ENCODE peak calls at places on chromosome 18, in seven cellular contexts. One of them, this sample, is unnamed.

GRCh38 chr18:36547544-36547943 is 250.0 kb downstream of the FHOD3 start:
- DNase-seq in GM12865: no peak
- DNase-seq in cardiac muscle cell: no peak
- DNase-seq in HFF-Myc: no peak
- DNase-seq in activated CD4-positive, alpha-beta T cell treated with anti-CD3 and anti-CD28 coated beads for 4 hours: no peak
- DNase-seq in spleen: no peak
- DNase-seq in NCI-H345: no peak
- DNase-seq in this sample: no peak

GRCh38 chr18:9290171-9290570 is 44.4 kb upstream of the TWSG1 start:
- DNase-seq in cardiac muscle cell: peak; percentile 3
- DNase-seq in spleen: no peak
- DNase-seq in GM12865: no peak
- DNase-seq in activated CD4-positive, alpha-beta T cell treated with anti-CD3 and anti-CD28 coated beads for 4 hours: no peak
- DNase-seq in HFF-Myc: peak; percentile 48
- DNase-seq in NCI-H345: no peak
- DNase-seq in this sample: no peak

GRCh38 chr18:42730272-42730671 is 385.2 kb downstream of the RIT2 start:
- DNase-seq in activated CD4-positive, alpha-beta T cell treated with anti-CD3 and anti-CD28 coated beads for 4 hours: no peak
- DNase-seq in GM12865: no peak
- DNase-seq in spleen: no peak
- DNase-seq in cardiac muscle cell: no peak
- DNase-seq in HFF-Myc: no peak
- DNase-seq in NCI-H345: no peak
- DNase-seq in this sample: peak; percentile 36

GRCh38 chr18:79588636-79589481 is 90.7 kb upstream of the CTDP1 start:
- DNase-seq in activated CD4-positive, alpha-beta T cell treated with anti-CD3 and anti-CD28 coated beads for 4 hours: no peak
- DNase-seq in spleen: peak; percentile 75
- DNase-seq in HFF-Myc: no peak
- DNase-seq in GM12865: no peak
- DNase-seq in cardiac muscle cell: peak; percentile 99
- DNase-seq in NCI-H345: no peak
- DNase-seq in this sample: no peak

GRCh38 chr18:68098655-68099054 is 582.1 kb upstream of the DSEL start:
- DNase-seq in activated CD4-positive, alpha-beta T cell treated with anti-CD3 and anti-CD28 coated beads for 4 hours: no peak
- DNase-seq in GM12865: no peak
- DNase-seq in HFF-Myc: no peak
- DNase-seq in NCI-H345: no peak
- DNase-seq in cardiac muscle cell: no peak
- DNase-seq in spleen: no peak
- DNase-seq in this sample: no peak

GRCh38 chr18:43574974-43575373 is 297.7 kb upstream of the SYT4 start:
- DNase-seq in spleen: no peak
- DNase-seq in activated CD4-positive, alpha-beta T cell treated with anti-CD3 and anti-CD28 coated beads for 4 hours: no peak
- DNase-seq in GM12865: no peak
- DNase-seq in cardiac muscle cell: no peak
- DNase-seq in HFF-Myc: no peak
- DNase-seq in NCI-H345: no peak
- DNase-seq in this sample: no peak

GRCh38 chr18:79543861-79544385 is 135.7 kb upstream of the CTDP1 start:
- DNase-seq in activated CD4-positive, alpha-beta T cell treated with anti-CD3 and anti-CD28 coated beads for 4 hours: no peak
- DNase-seq in NCI-H345: no peak
- DNase-seq in GM12865: no peak
- DNase-seq in HFF-Myc: no peak
- DNase-seq in spleen: peak; percentile 62
- DNase-seq in cardiac muscle cell: no peak
- DNase-seq in this sample: no peak

GRCh38 chr18:49812321-49813070 is 837 bp downstream of the ACAA2 start:
- DNase-seq in GM12865: no peak
- DNase-seq in spleen: no peak
- DNase-seq in HFF-Myc: no peak
- DNase-seq in cardiac muscle cell: no peak
- DNase-seq in activated CD4-positive, alpha-beta T cell treated with anti-CD3 and anti-CD28 coated beads for 4 hours: no peak
- DNase-seq in NCI-H345: no peak
- DNase-seq in this sample: no peak

GRCh38 chr18:39241534-39241933 is 1675.9 kb upstream of the CELF4 start:
- DNase-seq in HFF-Myc: no peak
- DNase-seq in GM12865: no peak
- DNase-seq in cardiac muscle cell: no peak
- DNase-seq in spleen: no peak
- DNase-seq in activated CD4-positive, alpha-beta T cell treated with anti-CD3 and anti-CD28 coated beads for 4 hours: no peak
- DNase-seq in NCI-H345: no peak
- DNase-seq in this sample: no peak

GRCh38 chr18:61948196-61948800 is 55.5 kb upstream of the RNF152 start:
- DNase-seq in activated CD4-positive, alpha-beta T cell treated with anti-CD3 and anti-CD28 coated beads for 4 hours: no peak
- DNase-seq in GM12865: no peak
- DNase-seq in cardiac muscle cell: peak; percentile 21
- DNase-seq in NCI-H345: no peak
- DNase-seq in HFF-Myc: no peak
- DNase-seq in spleen: no peak
- DNase-seq in this sample: no peak

GRCh38 chr18:53566622-53567021 is 657.8 kb downstream of the MBD2 start:
- DNase-seq in spleen: no peak
- DNase-seq in NCI-H345: no peak
- DNase-seq in GM12865: no peak
- DNase-seq in activated CD4-positive, alpha-beta T cell treated with anti-CD3 and anti-CD28 coated beads for 4 hours: no peak
- DNase-seq in cardiac muscle cell: no peak
- DNase-seq in HFF-Myc: no peak
- DNase-seq in this sample: no peak

GRCh38 chr18:57559311-57559710 is 27.2 kb downstream of the FECH start:
- DNase-seq in HFF-Myc: no peak
- DNase-seq in NCI-H345: no peak
- DNase-seq in activated CD4-positive, alpha-beta T cell treated with anti-CD3 and anti-CD28 coated beads for 4 hours: no peak
- DNase-seq in spleen: no peak
- DNase-seq in cardiac muscle cell: peak; percentile 6
- DNase-seq in GM12865: no peak
- DNase-seq in this sample: no peak

GRCh38 chr18:67151366-67151765 is 365.2 kb downstream of the DSEL start:
- DNase-seq in NCI-H345: no peak
- DNase-seq in spleen: no peak
- DNase-seq in cardiac muscle cell: no peak
- DNase-seq in HFF-Myc: no peak
- DNase-seq in GM12865: no peak
- DNase-seq in activated CD4-positive, alpha-beta T cell treated with anti-CD3 and anti-CD28 coated beads for 4 hours: no peak
- DNase-seq in this sample: no peak

GRCh38 chr18:40293311-40293710 is 1661.7 kb upstream of the PIK3C3 start:
- DNase-seq in HFF-Myc: no peak
- DNase-seq in GM12865: no peak
- DNase-seq in activated CD4-positive, alpha-beta T cell treated with anti-CD3 and anti-CD28 coated beads for 4 hours: no peak
- DNase-seq in NCI-H345: no peak
- DNase-seq in spleen: no peak
- DNase-seq in cardiac muscle cell: peak; percentile 9
- DNase-seq in this sample: peak; percentile 35

GRCh38 chr18:2147424-2147823 is 423.9 kb downstream of the METTL4 start:
- DNase-seq in spleen: no peak
- DNase-seq in GM12865: no peak
- DNase-seq in cardiac muscle cell: peak; percentile 41
- DNase-seq in activated CD4-positive, alpha-beta T cell treated with anti-CD3 and anti-CD28 coated beads for 4 hours: no peak
- DNase-seq in NCI-H345: no peak
- DNase-seq in HFF-Myc: peak; percentile 16
- DNase-seq in this sample: no peak

GRCh38 chr18:5463390-5463789 is 80.4 kb downstream of the EPB41L3 start:
- DNase-seq in NCI-H345: no peak
- DNase-seq in cardiac muscle cell: peak; percentile 96
- DNase-seq in activated CD4-positive, alpha-beta T cell treated with anti-CD3 and anti-CD28 coated beads for 4 hours: no peak
- DNase-seq in spleen: no peak
- DNase-seq in GM12865: no peak
- DNase-seq in HFF-Myc: no peak
- DNase-seq in this sample: peak; percentile 8

GRCh38 chr18:23932385-23933067 is 82.0 kb upstream of the TTC39C start:
- DNase-seq in cardiac muscle cell: no peak
- DNase-seq in NCI-H345: no peak
- DNase-seq in GM12865: no peak
- DNase-seq in HFF-Myc: no peak
- DNase-seq in activated CD4-positive, alpha-beta T cell treated with anti-CD3 and anti-CD28 coated beads for 4 hours: no peak
- DNase-seq in spleen: no peak
- DNase-seq in this sample: no peak

GRCh38 chr18:56678836-56679565 is 27.8 kb downstream of the WDR7 start:
- DNase-seq in NCI-H345: no peak
- DNase-seq in HFF-Myc: no peak
- DNase-seq in spleen: no peak
- DNase-seq in cardiac muscle cell: no peak
- DNase-seq in activated CD4-positive, alpha-beta T cell treated with anti-CD3 and anti-CD28 coated beads for 4 hours: no peak
- DNase-seq in GM12865: no peak
- DNase-seq in this sample: no peak

GRCh38 chr18:69400253-69400975 is at the start of gene DOK6:
- DNase-seq in activated CD4-positive, alpha-beta T cell treated with anti-CD3 and anti-CD28 coated beads for 4 hours: no peak
- DNase-seq in cardiac muscle cell: peak; percentile 92
- DNase-seq in GM12865: no peak
- DNase-seq in NCI-H345: peak; percentile 82
- DNase-seq in spleen: peak; percentile 65
- DNase-seq in HFF-Myc: peak; percentile 6
- DNase-seq in this sample: no peak

GRCh38 chr18:49127606-49128190 is 176.9 kb upstream of the SMAD7 start:
- DNase-seq in NCI-H345: no peak
- DNase-seq in cardiac muscle cell: peak; percentile 4
- DNase-seq in activated CD4-positive, alpha-beta T cell treated with anti-CD3 and anti-CD28 coated beads for 4 hours: no peak
- DNase-seq in HFF-Myc: peak; percentile 1
- DNase-seq in GM12865: no peak
- DNase-seq in spleen: no peak
- DNase-seq in this sample: no peak

GRCh38 chr18:5294618-5295230 is 802 bp downstream of the ZBTB14 start:
- DNase-seq in spleen: peak; percentile 95
- DNase-seq in HFF-Myc: no peak
- DNase-seq in NCI-H345: peak; percentile 68
- DNase-seq in activated CD4-positive, alpha-beta T cell treated with anti-CD3 and anti-CD28 coated beads for 4 hours: peak; percentile 50
- DNase-seq in cardiac muscle cell: peak; percentile 64
- DNase-seq in GM12865: peak; percentile 75
- DNase-seq in this sample: peak; percentile 84

GRCh38 chr18:6566338-6566911 is 151.7 kb upstream of the L3MBTL4 start:
- DNase-seq in spleen: no peak
- DNase-seq in GM12865: no peak
- DNase-seq in NCI-H345: peak; percentile 20
- DNase-seq in activated CD4-positive, alpha-beta T cell treated with anti-CD3 and anti-CD28 coated beads for 4 hours: no peak
- DNase-seq in cardiac muscle cell: no peak
- DNase-seq in HFF-Myc: no peak
- DNase-seq in this sample: no peak

GRCh38 chr18:46946656-46947282 is 29.4 kb downstream of the KATNAL2 start:
- DNase-seq in HFF-Myc: peak; percentile 53
- DNase-seq in NCI-H345: peak; percentile 86
- DNase-seq in GM12865: peak; percentile 79
- DNase-seq in cardiac muscle cell: peak; percentile 87
- DNase-seq in spleen: peak; percentile 87
- DNase-seq in activated CD4-positive, alpha-beta T cell treated with anti-CD3 and anti-CD28 coated beads for 4 hours: peak; percentile 32
- DNase-seq in this sample: peak; percentile 76

GRCh38 chr18:9337875-9338274 is 3.3 kb downstream of the TWSG1 start:
- DNase-seq in spleen: no peak
- DNase-seq in activated CD4-positive, alpha-beta T cell treated with anti-CD3 and anti-CD28 coated beads for 4 hours: no peak
- DNase-seq in NCI-H345: no peak
- DNase-seq in GM12865: peak; percentile 39
- DNase-seq in HFF-Myc: no peak
- DNase-seq in cardiac muscle cell: no peak
- DNase-seq in this sample: peak; percentile 93

GRCh38 chr18:33231474-33232317 is 208.8 kb downstream of the CCDC178 start:
- DNase-seq in NCI-H345: peak; percentile 77
- DNase-seq in GM12865: peak; percentile 81
- DNase-seq in HFF-Myc: peak; percentile 39
- DNase-seq in cardiac muscle cell: peak; percentile 75
- DNase-seq in spleen: no peak
- DNase-seq in activated CD4-positive, alpha-beta T cell treated with anti-CD3 and anti-CD28 coated beads for 4 hours: peak; percentile 24
- DNase-seq in this sample: peak; percentile 90

GRCh38 chr18:23824704-23825103 is 135.5 kb downstream of the LAMA3 start:
- DNase-seq in spleen: no peak
- DNase-seq in cardiac muscle cell: peak; percentile 32
- DNase-seq in NCI-H345: no peak
- DNase-seq in HFF-Myc: no peak
- DNase-seq in activated CD4-positive, alpha-beta T cell treated with anti-CD3 and anti-CD28 coated beads for 4 hours: no peak
- DNase-seq in GM12865: no peak
- DNase-seq in this sample: no peak

This sample was measured in OCI-M1.